ENCODE peak calls at places on chromosomes 13 and 19, in ten cellular contexts. One of them, this sample, is unnamed. For H3K4me1, the result is how much of the 10 kb centered on the place peaks cover.

GRCh38 chr19:51354742-51355148 is 11.4 kb downstream of the ETFB start:
- DNase-seq in H1: peak
- DNase-seq in sigmoid colon: no peak
- DNase-seq in SK-N-SH: peak
- DNase-seq in tibial nerve: no peak
- DNase-seq in A549: no peak
- DNase-seq in upper lobe of left lung: no peak
- DNase-seq in transverse colon: no peak
- DNase-seq in K562: no peak
- DNase-seq in GM12878: no peak
- DNase-seq in this sample: no peak

GRCh38 chr13:59533561-59534337 is 630.0 kb downstream of the DIAPH3 start:
- DNase-seq in GM12878: no peak
- DNase-seq in SK-N-SH: no peak
- DNase-seq in K562: peak
- DNase-seq in A549: no peak
- DNase-seq in upper lobe of left lung: no peak
- DNase-seq in sigmoid colon: no peak
- DNase-seq in transverse colon: no peak
- DNase-seq in tibial nerve: no peak
- DNase-seq in H1: no peak
- DNase-seq in this sample: no peak

GRCh38 chr13:80340643-80341097 is 256 bp downstream of the SPRY2 start:
- DNase-seq in A549: no peak
- DNase-seq in sigmoid colon: peak
- DNase-seq in tibial nerve: no peak
- DNase-seq in H1: no peak
- DNase-seq in upper lobe of left lung: no peak
- DNase-seq in K562: no peak
- DNase-seq in transverse colon: no peak
- DNase-seq in SK-N-SH: no peak
- DNase-seq in GM12878: no peak
- DNase-seq in this sample: no peak

GRCh38 chr19:17435218-17435617 is 13.2 kb downstream of the TMEM221 start:
- DNase-seq in sigmoid colon: no peak
- DNase-seq in A549: no peak
- DNase-seq in tibial nerve: no peak
- DNase-seq in SK-N-SH: no peak
- DNase-seq in GM12878: no peak
- DNase-seq in transverse colon: no peak
- DNase-seq in H1: no peak
- DNase-seq in K562: no peak
- DNase-seq in upper lobe of left lung: no peak
- DNase-seq in this sample: no peak

GRCh38 chr13:30204564-30204963 is 102.8 kb downstream of the KATNAL1 start:
- DNase-seq in K562: no peak
- DNase-seq in H1: no peak
- DNase-seq in upper lobe of left lung: no peak
- DNase-seq in GM12878: no peak
- DNase-seq in A549: no peak
- DNase-seq in SK-N-SH: no peak
- DNase-seq in transverse colon: no peak
- DNase-seq in tibial nerve: no peak
- DNase-seq in sigmoid colon: no peak
- DNase-seq in this sample: no peak

GRCh38 chr19:34519602-34520001 is 38.0 kb downstream of the WTIP start:
- DNase-seq in K562: no peak
- DNase-seq in SK-N-SH: no peak
- DNase-seq in A549: no peak
- DNase-seq in H1: no peak
- DNase-seq in GM12878: no peak
- DNase-seq in upper lobe of left lung: no peak
- DNase-seq in sigmoid colon: no peak
- DNase-seq in tibial nerve: no peak
- DNase-seq in transverse colon: no peak
- DNase-seq in this sample: no peak

GRCh38 chr13:40189885-40190655 is 476.4 kb downstream of the FOXO1 start:
- DNase-seq in K562: no peak
- DNase-seq in H1: no peak
- DNase-seq in GM12878: no peak
- DNase-seq in upper lobe of left lung: no peak
- DNase-seq in A549: no peak
- DNase-seq in SK-N-SH: peak
- DNase-seq in tibial nerve: no peak
- DNase-seq in sigmoid colon: peak
- DNase-seq in transverse colon: no peak
- DNase-seq in this sample: no peak

GRCh38 chr19:36916991-36917390 is 859 bp downstream of the ZNF568 start:
- DNase-seq in sigmoid colon: no peak
- DNase-seq in H1: no peak
- DNase-seq in tibial nerve: no peak
- DNase-seq in K562: no peak
- DNase-seq in SK-N-SH: peak
- DNase-seq in GM12878: no peak
- DNase-seq in A549: no peak
- DNase-seq in transverse colon: no peak
- DNase-seq in upper lobe of left lung: no peak
- DNase-seq in this sample: no peak

GRCh38 chr13:97600438-97601080 is 166.6 kb downstream of the RAP2A start:
- DNase-seq in K562: no peak
- DNase-seq in transverse colon: no peak
- DNase-seq in upper lobe of left lung: no peak
- DNase-seq in SK-N-SH: no peak
- DNase-seq in A549: no peak
- DNase-seq in H1: no peak
- DNase-seq in sigmoid colon: no peak
- DNase-seq in tibial nerve: no peak
- DNase-seq in GM12878: no peak
- DNase-seq in this sample: no peak

GRCh38 chr19:41699968-41700323 is 8.5 kb upstream of the CEACAM5 start:
- DNase-seq in A549: no peak
- DNase-seq in transverse colon: peak
- DNase-seq in H1: no peak
- DNase-seq in tibial nerve: no peak
- DNase-seq in GM12878: no peak
- DNase-seq in SK-N-SH: no peak
- DNase-seq in sigmoid colon: peak
- DNase-seq in upper lobe of left lung: no peak
- DNase-seq in K562: no peak
- DNase-seq in this sample: peak

GRCh38 chr19:45470147-45471081 is 2.6 kb downstream of the FOSB start:
- DNase-seq in sigmoid colon: no peak
- DNase-seq in K562: peak
- DNase-seq in tibial nerve: no peak
- DNase-seq in transverse colon: peak
- DNase-seq in A549: no peak
- DNase-seq in H1: no peak
- DNase-seq in upper lobe of left lung: peak
- DNase-seq in GM12878: no peak
- DNase-seq in SK-N-SH: no peak
- DNase-seq in this sample: no peak

GRCh38 chr19:58575183-58576041 is 2.3 kb upstream of the MZF1 start:
- DNase-seq in A549: peak
- DNase-seq in SK-N-SH: peak
- DNase-seq in transverse colon: peak
- DNase-seq in GM12878: peak
- DNase-seq in tibial nerve: peak
- DNase-seq in K562: peak
- DNase-seq in H1: peak
- DNase-seq in upper lobe of left lung: peak
- DNase-seq in sigmoid colon: peak
- DNase-seq in this sample: peak

GRCh38 chr19:17605761-17606745 is 50.6 kb downstream of the COLGALT1 start:
- DNase-seq in A549: peak
- DNase-seq in transverse colon: peak
- DNase-seq in K562: peak
- DNase-seq in sigmoid colon: peak
- DNase-seq in upper lobe of left lung: peak
- DNase-seq in SK-N-SH: peak
- DNase-seq in tibial nerve: peak
- DNase-seq in GM12878: peak
- DNase-seq in H1: peak
- DNase-seq in this sample: peak

GRCh38 chr19:6801397-6802086 is 29.0 kb downstream of the VAV1 start:
- DNase-seq in tibial nerve: no peak
- DNase-seq in GM12878: peak
- DNase-seq in upper lobe of left lung: no peak
- DNase-seq in H1: peak
- DNase-seq in transverse colon: peak
- DNase-seq in sigmoid colon: peak
- DNase-seq in SK-N-SH: peak
- DNase-seq in A549: peak
- DNase-seq in K562: peak
- DNase-seq in this sample: peak

GRCh38 chr19:21383980-21384582 is 12.9 kb upstream of the ZNF493 start:
- DNase-seq in transverse colon: no peak
- DNase-seq in sigmoid colon: no peak
- DNase-seq in tibial nerve: no peak
- DNase-seq in upper lobe of left lung: no peak
- DNase-seq in K562: no peak
- DNase-seq in H1: no peak
- DNase-seq in A549: no peak
- DNase-seq in SK-N-SH: no peak
- DNase-seq in GM12878: no peak
- DNase-seq in this sample: no peak

GRCh38 chr19:28667348-28667977 is 545.5 kb downstream of the UQCRFS1 start:
- DNase-seq in K562: peak
- DNase-seq in transverse colon: no peak
- DNase-seq in tibial nerve: no peak
- DNase-seq in GM12878: no peak
- DNase-seq in upper lobe of left lung: no peak
- DNase-seq in A549: no peak
- DNase-seq in sigmoid colon: no peak
- DNase-seq in H1: no peak
- DNase-seq in SK-N-SH: no peak
- DNase-seq in this sample: no peak

GRCh38 chr19:37306383-37306963 is 64.4 kb upstream of the ZNF527 start:
- DNase-seq in tibial nerve: no peak
- DNase-seq in transverse colon: no peak
- DNase-seq in K562: no peak
- DNase-seq in upper lobe of left lung: peak
- DNase-seq in GM12878: no peak
- DNase-seq in A549: no peak
- DNase-seq in SK-N-SH: no peak
- DNase-seq in H1: no peak
- DNase-seq in sigmoid colon: no peak
- DNase-seq in this sample: no peak

GRCh38 chr19:31269425-31270127 is 79.7 kb downstream of the TSHZ3 start:
- DNase-seq in sigmoid colon: peak
- DNase-seq in H1: no peak
- DNase-seq in K562: no peak
- DNase-seq in GM12878: no peak
- DNase-seq in A549: no peak
- DNase-seq in upper lobe of left lung: no peak
- DNase-seq in transverse colon: no peak
- DNase-seq in SK-N-SH: peak
- DNase-seq in tibial nerve: no peak
- DNase-seq in this sample: no peak

DNA sequence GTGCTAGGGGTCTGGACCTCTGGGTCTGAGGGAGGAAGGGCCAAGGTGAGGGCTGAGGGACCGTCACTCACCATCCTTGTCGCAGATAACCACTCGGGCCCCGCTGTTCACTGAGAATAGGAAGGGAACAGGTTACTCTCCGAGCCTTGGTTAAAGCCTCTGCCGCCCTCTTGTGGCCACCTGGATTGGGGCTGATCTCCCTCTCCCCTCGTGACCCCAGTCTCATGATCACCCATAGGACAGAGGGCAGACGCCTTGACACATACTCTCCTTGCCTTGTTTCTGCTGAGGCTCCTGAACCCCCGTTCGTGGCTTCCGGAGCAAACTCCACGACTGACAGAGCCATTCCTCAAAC is 580 bp downstream of the HSD17B14 start:
- DNase-seq in transverse colon: peak
- DNase-seq in sigmoid colon: peak
- DNase-seq in K562: peak
- DNase-seq in SK-N-SH: peak
- DNase-seq in H1: peak
- DNase-seq in upper lobe of left lung: no peak
- DNase-seq in tibial nerve: peak
- DNase-seq in GM12878: peak
- DNase-seq in A549: peak
- DNase-seq in this sample: peak
- H3K4me3 ChIP-seq in transverse colon: peak
- H3K4me3 ChIP-seq in sigmoid colon: peak
- H3K4me3 ChIP-seq in K562: no peak
- H3K4me3 ChIP-seq in SK-N-SH: peak
- H3K4me3 ChIP-seq in H1: peak
- H3K4me3 ChIP-seq in upper lobe of left lung: peak
- H3K4me3 ChIP-seq in tibial nerve: peak
- H3K4me3 ChIP-seq in GM12878: peak
- H3K4me3 ChIP-seq in A549: peak
- H3K4me3 ChIP-seq in this sample: peak

GRCh38 chr19:29971648-29972047 is 29.6 kb downstream of the URI1 start:
- DNase-seq in SK-N-SH: no peak
- DNase-seq in K562: no peak
- DNase-seq in sigmoid colon: no peak
- DNase-seq in tibial nerve: no peak
- DNase-seq in GM12878: no peak
- DNase-seq in transverse colon: no peak
- DNase-seq in H1: no peak
- DNase-seq in A549: no peak
- DNase-seq in upper lobe of left lung: no peak
- DNase-seq in this sample: no peak
- H3K4me1 ChIP-seq in SK-N-SH: under half
- H3K4me1 ChIP-seq in K562: under half
- H3K4me1 ChIP-seq in sigmoid colon: under half
- H3K4me1 ChIP-seq in tibial nerve: under half
- H3K4me1 ChIP-seq in GM12878: under half
- H3K4me1 ChIP-seq in transverse colon: under half
- H3K4me1 ChIP-seq in H1: under half
- H3K4me1 ChIP-seq in A549: under half
- H3K4me1 ChIP-seq in upper lobe of left lung: under half
- H3K4me1 ChIP-seq in this sample: under half

GRCh38 chr19:2016041-2016807 is 710 bp upstream of the BTBD2 start:
- DNase-seq in upper lobe of left lung: peak
- DNase-seq in tibial nerve: peak
- DNase-seq in K562: peak
- DNase-seq in A549: peak
- DNase-seq in H1: no peak
- DNase-seq in sigmoid colon: peak
- DNase-seq in transverse colon: peak
- DNase-seq in GM12878: peak
- DNase-seq in SK-N-SH: peak
- DNase-seq in this sample: peak
- TF ChIP-seq EP300 in upper lobe of left lung: no peak
- TF ChIP-seq EP300 in tibial nerve: peak
- TF ChIP-seq EP300 in K562: no peak
- TF ChIP-seq EP300 in A549: no peak
- TF ChIP-seq EP300 in H1: no peak
- TF ChIP-seq EP300 in sigmoid colon: no peak
- TF ChIP-seq EP300 in transverse colon: no peak
- TF ChIP-seq EP300 in GM12878: no peak
- TF ChIP-seq EP300 in SK-N-SH: no peak
- TF ChIP-seq EP300 in this sample: no peak

GRCh38 chr13:23709521-23709920 is 139.3 kb downstream of the TNFRSF19 start:
- DNase-seq in H1: no peak
- DNase-seq in A549: no peak
- DNase-seq in tibial nerve: no peak
- DNase-seq in upper lobe of left lung: no peak
- DNase-seq in K562: no peak
- DNase-seq in SK-N-SH: no peak
- DNase-seq in sigmoid colon: no peak
- DNase-seq in GM12878: no peak
- DNase-seq in transverse colon: no peak
- DNase-seq in this sample: no peak
- H3K4me3 ChIP-seq in H1: no peak
- H3K4me3 ChIP-seq in A549: no peak
- H3K4me3 ChIP-seq in tibial nerve: no peak
- H3K4me3 ChIP-seq in upper lobe of left lung: no peak
- H3K4me3 ChIP-seq in K562: no peak
- H3K4me3 ChIP-seq in SK-N-SH: no peak
- H3K4me3 ChIP-seq in sigmoid colon: no peak
- H3K4me3 ChIP-seq in GM12878: no peak
- H3K4me3 ChIP-seq in transverse colon: no peak
- H3K4me3 ChIP-seq in this sample: no peak

This sample was measured in stomach.